ENCODE peak calls at places on chromosome 11, in nine cellular contexts. Q is body of pancreas, G is right lobe of liver, D is tibial nerve, V is brain microvascular endothelial cell, N is MM.1S, T is adrenal gland, I is tibial artery, S is mucosa of descending colon. B is an unnamed sample.

GRCh38 chr11:130544266-130544665 is 95.8 kb downstream of the ADAMTS15 start:
- DNase-seq in G (no peak), D (no peak), N (no peak), S (no peak), V (no peak), T (no peak), Q (no peak), I (no peak), B (no peak)

GRCh38 chr11:108606495-108607160 is 13.1 kb upstream of the EXPH5 start:
- DNase-seq in N (no peak), I (no peak), T (no peak), G (no peak), Q (no peak), S (no peak), V (no peak), D (no peak), B (no peak)

GRCh38 chr11:117421041-117421440 is 93.4 kb downstream of the CEP164 start:
- DNase-seq in V (no peak), G (no peak), N (no peak), T (no peak), D (no peak), Q (no peak), I (no peak), S (no peak), B (no peak)

GRCh38 chr11:197741-198235 is 4.9 kb downstream of the SCGB1C1 start:
- DNase-seq in G (no peak), D (no peak), Q (peak), N (no peak), V (no peak), I (no peak), T (peak), S (no peak), B (no peak)

GRCh38 chr11:125072210-125072960 is 9.3 kb downstream of the SLC37A2 start:
- DNase-seq in G (peak), S (peak), D (peak), N (peak), V (no peak), Q (no peak), I (peak), T (peak), B (no peak)

GRCh38 chr11:119115484-119116234 is 5.7 kb upstream of the HINFP start:
- DNase-seq in V (no peak), Q (no peak), N (no peak), S (peak), D (no peak), G (peak), I (peak), T (peak), B (no peak)

GRCh38 chr11:63635762-63636465 is 21.7 kb upstream of the PLAAT3 start:
- DNase-seq in D (peak), N (peak), G (peak), S (peak), T (peak), I (peak), Q (peak), V (peak), B (peak)

GRCh38 chr11:18265949-18266348 is at the start of gene SAA1:
- DNase-seq in D (no peak), N (no peak), S (no peak), G (peak), T (no peak), I (no peak), V (no peak), Q (no peak), B (no peak)

GRCh38 chr11:85021066-85021465 is 606.1 kb downstream of the DLG2 start:
- DNase-seq in T (no peak), S (no peak), N (no peak), V (no peak), G (no peak), D (no peak), Q (no peak), I (no peak), B (no peak)

GRCh38 chr11:19110290-19110689 is 6.7 kb upstream of the ZDHHC13 start:
- DNase-seq in T (no peak), S (peak), N (no peak), V (no peak), I (no peak), Q (peak), G (no peak), D (no peak), B (no peak)

GRCh38 chr11:61700221-61700620 is 20.0 kb downstream of the DAGLA start:
- DNase-seq in V (peak), Q (peak), D (no peak), N (no peak), G (no peak), T (peak), I (no peak), S (peak), B (peak)

GRCh38 chr11:117072517-117073218 is 25.6 kb downstream of the SIK3 start:
- DNase-seq in G (no peak), N (no peak), I (no peak), S (no peak), T (peak), D (no peak), Q (no peak), V (peak), B (peak)

GRCh38 chr11:10097615-10098014 is 196.4 kb downstream of the SBF2 start:
- DNase-seq in V (no peak), G (no peak), T (no peak), N (no peak), Q (no peak), D (no peak), S (no peak), I (no peak), B (no peak)

GRCh38 chr11:45801723-45802315 is 3.1 kb upstream of the SLC35C1 start:
- DNase-seq in I (no peak), S (peak), D (no peak), Q (no peak), G (no peak), V (no peak), T (no peak), N (no peak), B (no peak)

GRCh38 chr11:110710520-110711381 is 1.5 kb downstream of the ARHGAP20 start:
- DNase-seq in Q (peak), V (no peak), D (peak), G (peak), I (peak), S (peak), T (peak), N (no peak), B (no peak)

GRCh38 chr11:67240575-67241389 is 25.5 kb upstream of the GRK2 start:
- DNase-seq in I (peak), S (peak), D (peak), N (peak), Q (peak), G (peak), V (peak), T (peak), B (peak)

GRCh38 chr11:82927264-82927880 is 25.8 kb downstream of the DDIAS start:
- DNase-seq in S (peak), N (peak), T (no peak), Q (no peak), I (no peak), V (peak), D (peak), G (no peak), B (peak)

GRCh38 chr11:36186340-36186739 is 102.9 kb downstream of the COMMD9 start:
- DNase-seq in G (no peak), Q (no peak), T (no peak), S (no peak), I (no peak), V (peak), D (peak), N (no peak), B (peak)

GRCh38 chr11:57390535-57390934 is at the start of gene PRG2:
- DNase-seq in D (no peak), N (no peak), S (no peak), T (no peak), Q (no peak), I (no peak), G (no peak), V (no peak), B (no peak)

GRCh38 chr11:16169946-16170345 is 186.4 kb downstream of the SOX6 start:
- DNase-seq in D (no peak), Q (no peak), T (no peak), S (no peak), G (no peak), N (no peak), I (no peak), V (no peak), B (no peak)

GRCh38 chr11:80958966-80959365 is 1518.1 kb upstream of the TENM4 start:
- DNase-seq in I (no peak), G (no peak), T (no peak), S (no peak), V (no peak), D (no peak), Q (no peak), N (no peak), B (no peak)

GRCh38 chr11:37574361-37574760 is 976.3 kb upstream of the RAG2 start:
- DNase-seq in D (no peak), I (no peak), S (no peak), Q (no peak), G (no peak), V (no peak), N (no peak), T (no peak), B (no peak)

DNA sequence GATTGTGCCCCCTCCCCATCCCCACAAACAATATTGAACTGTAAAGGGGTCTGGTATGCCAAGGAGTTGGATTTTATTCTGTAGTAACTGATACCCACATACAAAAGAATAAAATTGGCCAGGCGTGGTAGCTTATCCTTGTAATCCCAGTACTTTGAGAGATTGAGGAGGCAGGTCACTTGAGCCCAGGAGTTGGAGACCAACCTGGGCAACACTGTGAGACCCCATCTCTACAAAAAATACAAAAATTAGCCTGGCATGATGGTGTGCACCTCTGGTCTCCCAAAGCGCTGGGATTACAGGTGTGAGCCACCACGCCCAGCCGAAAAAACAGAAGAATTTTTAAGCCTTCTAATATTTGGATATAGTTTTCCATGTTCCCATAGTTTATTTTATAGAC is 4.2 kb upstream of the GLB1L3 start:
- DNase-seq in D (no peak), G (no peak), Q (no peak), N (no peak), I (no peak), T (no peak), V (no peak), S (no peak), B (no peak)
- H3K4me3 ChIP-seq in D (no peak), G (no peak), Q (no peak), N (no peak), I (no peak), T (no peak), V (no peak), S (no peak), B (no peak)

GRCh38 chr11:106076923-106077608 is at the start of gene KBTBD3:
- DNase-seq in S (peak), Q (peak), T (peak), I (peak), G (peak), V (peak), D (peak), N (peak), B (peak)

GRCh38 chr11:106072804-106073203 is 4.3 kb downstream of the KBTBD3 start:
- DNase-seq in T (no peak), I (no peak), G (no peak), Q (no peak), V (no peak), S (no peak), D (no peak), N (no peak), B (no peak)

GRCh38 chr11:106082096-106082495 is 4.6 kb downstream of the AASDHPPT start:
- DNase-seq in N (no peak), Q (no peak), S (no peak), I (no peak), G (no peak), T (no peak), V (no peak), D (no peak), B (no peak)

GRCh38 chr11:106076421-106076922 is 675 bp downstream of the KBTBD3 start:
- DNase-seq in Q (peak), S (peak), D (peak), G (peak), T (peak), N (no peak), I (no peak), V (no peak), B (no peak)

DNA sequence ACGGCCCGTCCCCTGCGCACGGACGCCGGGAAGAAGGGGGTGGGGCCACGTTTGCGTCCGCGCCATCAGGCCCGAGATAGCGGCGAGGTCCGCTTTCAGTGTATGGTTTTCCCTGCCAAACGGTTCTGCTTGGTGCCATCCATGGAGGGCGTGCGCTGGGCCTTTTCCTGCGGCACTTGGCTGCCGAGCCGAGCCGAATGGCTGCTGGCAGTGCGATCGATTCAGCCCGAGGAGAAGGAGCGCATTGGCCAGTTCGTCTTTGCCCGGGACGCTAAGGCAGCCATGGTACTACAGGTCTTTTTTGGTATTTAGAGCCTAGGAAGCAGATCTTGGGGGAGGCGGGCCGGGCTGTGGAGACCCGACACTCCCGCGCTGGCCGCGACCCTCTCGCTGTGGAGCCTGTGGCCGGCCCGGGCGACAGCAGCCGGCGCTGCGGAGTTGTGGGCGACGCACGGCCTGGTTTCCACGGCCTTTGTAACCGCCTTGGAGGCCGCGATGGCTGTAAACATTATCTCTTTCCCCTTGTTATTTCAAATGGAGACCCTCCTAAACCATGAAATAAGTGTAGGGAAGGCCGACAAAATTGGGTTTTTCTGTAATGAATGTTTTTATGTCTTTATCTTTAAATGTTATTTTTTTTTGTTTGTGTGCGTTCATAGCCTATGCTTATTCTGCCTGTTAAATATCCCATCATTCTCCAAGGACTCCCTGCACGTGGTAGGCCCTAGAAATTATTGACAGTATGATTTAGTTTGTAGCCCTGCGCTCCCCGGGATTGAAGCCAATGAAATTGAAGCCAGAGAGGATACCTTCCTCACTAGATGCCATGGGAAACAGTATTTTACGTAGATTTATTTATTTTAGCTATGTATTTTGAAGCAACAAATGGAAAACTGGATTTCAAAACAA is at the start of gene AASDHPPT:
- DNase-seq in Q (peak), N (no peak), T (peak), V (peak), D (peak), G (peak), I (no peak), S (peak), B (no peak)
- TF ChIP-seq CTCF in Q (no peak), N (peak), T (no peak), V (no peak), D (no peak), G (no peak), I (no peak), S (no peak), B (no peak)

GRCh38 chr11:32426819-32427615 is 8.3 kb downstream of the WT1 start:
- DNase-seq in D (no peak), G (no peak), T (no peak), V (no peak), N (no peak), S (no peak), Q (no peak), I (no peak), B (no peak)

GRCh38 chr11:32429477-32429876 is 5.9 kb downstream of the WT1 start:
- DNase-seq in Q (no peak), N (no peak), D (no peak), T (no peak), G (no peak), V (no peak), I (no peak), S (no peak), B (no peak)

GRCh38 chr11:32428665-32429293 is 6.6 kb downstream of the WT1 start:
- DNase-seq in Q (no peak), N (no peak), I (no peak), S (no peak), V (no peak), T (no peak), D (no peak), G (no peak), B (no peak)

GRCh38 chr11:32427616-32427934 is 7.8 kb downstream of the WT1 start:
- DNase-seq in N (no peak), D (no peak), V (no peak), Q (no peak), I (no peak), G (no peak), T (no peak), S (no peak), B (no peak)

DNA sequence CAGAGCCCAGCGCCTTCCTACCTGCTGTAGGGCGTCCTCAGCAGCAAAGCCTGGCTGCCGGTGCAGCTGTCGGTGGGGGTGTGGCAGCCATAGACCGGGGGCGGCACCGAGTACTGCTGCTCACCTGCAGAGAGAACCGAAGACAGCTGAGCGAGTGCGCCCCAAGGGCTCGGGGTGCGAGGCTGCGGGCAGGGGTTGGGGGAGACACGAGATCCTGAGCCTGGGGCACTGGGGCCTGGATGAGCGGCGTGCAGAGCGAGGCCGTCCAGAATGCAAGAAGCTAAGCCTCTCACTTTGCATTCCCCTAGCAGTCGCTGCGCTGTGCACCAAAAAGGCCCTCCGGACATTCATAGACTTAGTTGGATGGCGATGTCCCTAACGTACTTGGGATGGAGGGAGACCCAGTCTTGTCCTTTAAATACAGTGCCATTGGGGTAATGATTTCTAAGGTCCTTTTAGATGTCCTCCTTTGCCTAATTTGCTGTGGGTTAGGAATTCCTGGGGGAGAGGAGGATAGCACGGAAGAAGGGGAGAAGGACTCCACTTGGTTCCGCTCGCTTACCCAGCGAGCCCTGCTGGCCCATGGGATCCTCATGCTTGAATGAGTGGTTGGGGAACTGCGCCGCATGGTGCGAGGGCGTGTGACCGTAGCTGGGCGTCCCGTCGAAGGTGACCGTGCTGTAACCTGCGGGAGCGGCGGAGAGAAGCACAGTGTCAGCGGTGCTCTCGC is 7.2 kb downstream of the WT1 start:
- DNase-seq in N (no peak), T (no peak), Q (no peak), V (no peak), G (no peak), I (no peak), S (no peak), D (no peak), B (no peak)
- H3K4me3 ChIP-seq in N (no peak), T (no peak), Q (no peak), V (no peak), G (no peak), I (no peak), S (no peak), D (no peak), B (no peak)

GRCh38 chr11:14677146-14677545 is 33.5 kb downstream of the PDE3B start:
- DNase-seq in I (no peak), D (no peak), V (no peak), Q (no peak), N (no peak), S (no peak), G (no peak), T (no peak), B (no peak)
- TF ChIP-seq CTCF in I (no peak), D (no peak), V (no peak), Q (no peak), N (no peak), S (no peak), G (no peak), T (no peak), B (no peak)

DNA sequence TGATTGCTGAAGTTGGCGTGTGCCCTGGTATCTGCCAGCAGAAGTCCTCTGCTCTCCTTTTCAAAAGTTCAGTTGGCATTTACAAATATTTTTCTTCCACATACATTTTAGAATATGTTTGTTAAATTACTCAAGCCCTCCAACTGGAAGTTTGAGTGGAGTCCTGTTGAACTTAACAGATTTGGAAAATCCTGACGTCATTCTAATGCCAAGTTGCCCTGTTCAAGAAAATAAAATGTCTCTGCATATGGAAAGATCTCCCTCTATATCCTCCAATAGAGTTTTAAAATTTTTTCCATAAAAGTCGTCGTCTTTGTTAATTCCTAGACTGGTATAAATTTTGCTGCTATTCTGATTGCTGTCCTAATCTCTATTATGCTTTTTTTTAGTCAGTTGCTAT is 3.3 kb downstream of the KCNQ1OT1 start:
- DNase-seq in V (no peak), G (no peak), T (no peak), N (no peak), D (no peak), I (no peak), S (no peak), Q (no peak), B (no peak)
- H3K4me3 ChIP-seq in V (no peak), G (no peak), T (no peak), N (no peak), D (no peak), I (no peak), S (no peak), Q (no peak), B (no peak)

GRCh38 chr11:123302751-123303195 is 107.7 kb upstream of the CLMP start:
- DNase-seq in Q (no peak), G (no peak), T (no peak), N (no peak), S (no peak), D (no peak), V (peak), I (no peak), B (peak)
- TF ChIP-seq CTCF in Q (no peak), G (no peak), T (no peak), N (no peak), S (no peak), D (no peak), V (peak), I (no peak), B (peak)